ENCODE peak calls at places on chromosomes 5 and 9, in six cellular contexts. A is H9, N is IMR-90, J is neuronal stem cell, D is H1, T is trophoblast cell. B is an unnamed sample.

GRCh38 chr9:61667559-61668121 is 477.8 kb downstream of the SPATA31A7 start:
- DNase-seq in A (peak; percentile 4), N (no peak), J (no peak), D (no peak), T (no peak), B (no peak)

GRCh38 chr5:17743580-17744435 is 109.5 kb downstream of the TAF11L14 start:
- DNase-seq in A (no peak), N (peak; percentile 68), J (no peak), D (no peak), T (peak; percentile 2), B (no peak)

GRCh38 chr9:2043881-2044462 is 28.8 kb downstream of the SMARCA2 start:
- DNase-seq in A (no peak), N (no peak), J (no peak), D (no peak), T (no peak), B (no peak)

GRCh38 chr9:97307091-97307490 is 368 bp upstream of the CCDC180 start:
- DNase-seq in A (peak; percentile 97), N (peak; percentile 57), J (peak; percentile 84), D (peak; percentile 71), T (peak; percentile 95), B (peak; percentile 35)

GRCh38 chr5:120985526-120985925 is 521.4 kb downstream of the PRR16 start:
- DNase-seq in A (no peak), N (no peak), J (no peak), D (no peak), T (no peak), B (no peak)

GRCh38 chr5:151520294-151520693 is 70.8 kb downstream of the FAT2 start:
- DNase-seq in A (no peak), N (no peak), J (no peak), D (no peak), T (no peak), B (no peak)

GRCh38 chr5:115939059-115939458 is 23.2 kb upstream of the LVRN start:
- DNase-seq in A (no peak), N (no peak), J (no peak), D (no peak), T (peak; percentile 84), B (no peak)

GRCh38 chr9:134600431-134600830 is 41.2 kb upstream of the COL5A1 start:
- DNase-seq in A (no peak), N (no peak), J (no peak), D (no peak), T (no peak), B (no peak)

DNA sequence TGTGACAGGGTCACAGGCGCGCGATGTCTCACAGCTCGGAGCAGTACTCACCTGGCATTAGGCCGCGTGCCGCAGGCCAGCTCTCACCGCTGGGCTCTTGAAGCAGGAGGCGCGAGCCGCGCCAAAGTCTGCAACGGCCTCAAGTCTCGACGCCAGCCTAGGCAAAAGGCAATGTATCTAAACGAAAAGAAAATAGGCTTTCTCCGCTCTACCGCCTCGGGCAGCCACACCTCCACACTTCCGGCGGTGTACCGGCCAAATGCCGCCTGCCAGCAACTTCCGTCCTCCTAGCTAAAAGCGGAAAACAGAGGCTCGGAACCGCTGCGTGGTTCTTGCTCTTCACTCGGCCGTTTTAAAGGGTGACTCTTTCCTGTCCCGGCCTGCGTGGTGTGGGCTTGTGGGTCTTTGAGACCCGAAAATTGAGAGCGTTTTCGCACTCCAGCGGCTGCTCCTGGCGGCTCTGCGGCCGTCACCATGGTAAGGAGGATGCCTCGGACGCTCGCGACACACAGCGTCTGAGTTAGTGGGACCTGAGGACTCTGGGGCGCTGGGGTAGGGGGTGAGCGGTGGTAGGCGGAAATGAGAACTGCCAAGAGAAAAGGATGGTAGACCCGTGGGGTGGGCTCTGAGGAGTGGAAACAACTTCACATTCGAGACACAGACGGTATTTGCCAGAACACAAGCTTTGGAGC is at the start of the genes GFM2 and NSA2:
- DNase-seq in A (peak; percentile 93), N (peak; percentile 94), J (peak; percentile 91), D (peak; percentile 84), T (peak; percentile 94), B (peak; percentile 97)
- H3K4ac ChIP-seq in A (no peak within 1 kb of the TSS), N (peak within 1 kb of the TSS; percentile 79), J (no peak within 1 kb of the TSS), D (no peak within 1 kb of the TSS), T (peak within 1 kb of the TSS; percentile 93), B (peak within 1 kb of the TSS; percentile 96)

GRCh38 chr9:17453751-17454150 is 125.1 kb upstream of the SH3GL2 start:
- DNase-seq in A (no peak), N (no peak), J (no peak), D (no peak), T (no peak), B (no peak)
- H3K23ac ChIP-seq in A (no peak overlapping the region), N (no peak overlapping the region), J (no peak overlapping the region), D (no peak overlapping the region), T (no peak overlapping the region), B (no peak overlapping the region)

DNA sequence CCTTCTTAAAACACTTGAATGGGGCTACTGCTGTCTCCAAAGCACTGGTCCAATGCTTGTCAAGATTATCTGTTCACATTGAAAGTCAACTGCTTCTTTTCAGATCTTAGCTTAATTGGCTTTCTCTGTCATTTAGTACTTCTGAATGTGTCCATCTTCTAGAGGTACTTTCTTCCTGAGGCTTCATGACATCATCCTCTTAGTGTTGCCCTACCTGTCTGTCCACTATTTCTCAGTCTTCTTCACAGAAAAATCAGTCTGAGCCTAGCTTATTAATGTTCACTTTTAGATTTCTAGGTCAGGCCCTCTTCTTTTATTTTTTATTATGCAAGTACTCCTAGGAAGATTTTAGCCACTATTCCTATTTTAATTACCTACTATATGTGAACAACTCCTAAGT is 899.9 kb downstream of the DTWD2 start:
- DNase-seq in A (no peak), N (no peak), J (no peak), D (no peak), T (no peak), B (no peak)
- H4K91ac ChIP-seq in A (no peak overlapping the region), N (no peak overlapping the region), J (no peak overlapping the region), D (no peak overlapping the region), T (no peak overlapping the region), B (no peak overlapping the region)

GRCh38 chr5:1514027-1514818 is 9.5 kb downstream of the LPCAT1 start:
- DNase-seq in A (peak; percentile 40), N (no peak), J (no peak), D (no peak), T (peak; percentile 87), B (no peak)

GRCh38 chr5:1515311-1515920 is 8.3 kb downstream of the LPCAT1 start:
- DNase-seq in A (peak; percentile 45), N (no peak), J (no peak), D (no peak), T (no peak), B (no peak)

GRCh38 chr5:1517838-1518237 is 5.9 kb downstream of the LPCAT1 start:
- DNase-seq in A (peak; percentile 21), N (no peak), J (no peak), D (no peak), T (no peak), B (no peak)

GRCh38 chr5:1516615-1517601 is 6.9 kb downstream of the LPCAT1 start:
- DNase-seq in A (peak; percentile 30), N (peak; percentile 93), J (no peak), D (no peak), T (peak; percentile 97), B (peak; percentile 86)

DNA sequence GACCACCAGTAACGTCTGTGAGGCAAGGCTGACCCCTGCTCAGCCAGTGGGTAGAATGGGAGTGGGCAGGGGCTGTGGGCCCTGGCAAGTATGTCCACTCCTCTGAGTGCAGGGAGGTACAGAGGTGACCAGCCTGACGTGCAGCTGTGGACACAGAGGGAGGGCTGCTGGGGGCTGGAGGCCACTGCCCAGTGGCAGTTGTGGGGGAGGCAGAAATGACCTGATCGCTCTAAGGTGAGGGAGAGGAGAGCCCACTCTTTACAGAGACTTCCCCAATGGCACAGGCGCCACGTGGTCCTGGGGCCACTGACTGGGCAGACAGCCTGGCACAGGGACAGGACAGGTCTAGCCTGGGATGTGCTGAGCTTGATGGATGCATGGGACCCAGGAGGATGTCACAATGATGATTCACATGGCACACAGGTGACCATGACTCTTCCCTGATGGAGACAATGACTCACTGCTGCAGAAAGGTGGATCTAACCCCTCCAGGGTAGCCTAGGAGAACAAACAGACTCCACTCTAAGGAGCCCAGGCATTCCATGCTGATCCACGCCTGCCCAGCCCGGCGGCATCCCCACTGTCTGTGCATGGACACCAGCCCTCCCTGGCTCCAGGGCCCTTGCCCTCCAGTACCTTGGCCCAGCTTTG is 7.7 kb downstream of the LPCAT1 start:
- DNase-seq in A (peak; percentile 62), N (peak; percentile 55), J (no peak), D (no peak), T (peak; percentile 96), B (peak; percentile 65)
- H3K4ac ChIP-seq in A (no peak overlapping the region), N (peak overlapping the region; percentile 87), J (no peak overlapping the region), D (peak overlapping the region; percentile 99), T (peak overlapping the region; percentile 75), B (no peak overlapping the region)

DNA sequence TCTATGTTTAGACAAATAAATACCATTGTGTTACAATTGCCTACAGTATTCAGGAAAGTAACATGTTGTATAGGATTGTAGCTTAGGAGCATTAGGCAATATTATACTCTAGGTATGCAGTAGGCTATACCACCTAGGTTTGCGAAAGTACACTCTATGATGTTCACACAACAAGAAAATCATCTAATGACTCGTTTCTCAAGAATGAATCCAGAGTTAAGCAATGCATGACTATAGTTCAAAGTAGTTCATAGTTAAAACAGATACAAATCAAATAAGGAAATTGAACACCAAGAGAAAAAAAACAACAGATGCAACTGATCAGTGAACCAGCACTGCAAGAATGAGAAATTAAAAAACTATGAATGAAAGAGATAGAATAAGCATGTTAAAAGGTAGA is 27.6 kb upstream of the ABLIM3 start:
- DNase-seq in A (no peak), N (peak; percentile 84), J (no peak), D (no peak), T (peak; percentile 32), B (peak; percentile 68)
- H3K23ac ChIP-seq in A (no peak overlapping the region), N (no peak overlapping the region), J (no peak overlapping the region), D (no peak overlapping the region), T (no peak overlapping the region), B (no peak overlapping the region)

DNA sequence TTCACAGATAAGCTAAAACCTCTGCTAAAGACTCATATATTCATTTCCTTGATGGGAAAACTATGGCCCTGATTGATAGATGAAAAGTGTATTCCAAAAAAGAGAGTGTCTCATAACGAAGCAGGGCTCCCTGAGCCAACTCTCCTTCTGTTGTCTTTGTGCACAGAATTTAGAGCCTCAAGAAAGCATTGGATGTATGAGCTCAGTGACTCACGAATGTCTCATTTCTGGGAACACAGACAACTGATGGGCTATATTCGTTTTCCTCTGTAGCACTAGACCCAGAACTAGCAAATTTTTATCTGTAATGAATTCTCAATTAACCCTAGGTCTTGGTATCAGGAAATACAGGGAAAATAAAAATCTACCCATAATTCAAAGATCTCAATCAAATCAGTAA is 88.4 kb downstream of the LMNB1 start:
- DNase-seq in A (no peak), N (peak; percentile 86), J (no peak), D (no peak), T (no peak), B (no peak)
- H4K91ac ChIP-seq in A (no peak overlapping the region), N (no peak overlapping the region), J (no peak overlapping the region), D (no peak overlapping the region), T (no peak overlapping the region), B (no peak overlapping the region)

GRCh38 chr9:89179535-89179919 is 909 bp upstream of the SHC3 start:
- DNase-seq in A (no peak), N (peak; percentile 68), J (no peak), D (no peak), T (no peak), B (peak; percentile 79)
- H3K4ac ChIP-seq in A (no peak overlapping the region), N (peak overlapping the region; percentile 85), J (no peak overlapping the region), D (peak overlapping the region; percentile 10), T (no peak overlapping the region), B (peak overlapping the region; percentile 42)